ENCODE peak calls at places on chromosomes 12 and 14, in six cellular contexts. C, Q, I, G, L and U are unnamed samples.

GRCh38 chr12:95742586-95742985 is 48.0 kb downstream of the NTN4 start:
- DNase-seq in I (no peak), L (no peak), Q (no peak), G (no peak), C (no peak), U (no peak)

GRCh38 chr12:6947615-6948014 is 3.5 kb upstream of the PTPN6 start:
- DNase-seq in I (no peak), L (no peak), G (no peak), C (no peak), Q (no peak), U (no peak)

GRCh38 chr12:13141686-13142085 is 38.2 kb upstream of the GSG1 start:
- DNase-seq in L (no peak), I (no peak), Q (no peak), G (no peak), C (no peak), U (no peak)

GRCh38 chr14:26841361-26841760 is 243.5 kb upstream of the NOVA1 start:
- DNase-seq in L (no peak), G (peak; percentile 25), I (no peak), C (no peak), Q (no peak), U (no peak)

GRCh38 chr14:102486513-102487203 is 22.9 kb downstream of the ANKRD9 start:
- DNase-seq in Q (no peak), I (no peak), C (no peak), L (no peak), G (no peak), U (no peak)

GRCh38 chr12:15522574-15523187 is 200.4 kb downstream of the PTPRO start:
- DNase-seq in C (peak; percentile 56), G (peak; percentile 56), I (peak; percentile 6), Q (no peak), L (peak; percentile 54), U (no peak)

GRCh38 chr12:31203261-31203660 is 122.7 kb downstream of the SINHCAF start:
- DNase-seq in Q (no peak), L (no peak), G (no peak), C (no peak), I (no peak), U (no peak)

GRCh38 chr12:124392271-124392990 is 97.5 kb downstream of the RFLNA start:
- DNase-seq in Q (peak; percentile 36), G (peak; percentile 77), L (peak; percentile 92), I (no peak), C (peak; percentile 96), U (peak; percentile 62)

GRCh38 chr14:103428732-103429556 is 43.7 kb downstream of the MARK3 start:
- DNase-seq in L (no peak), C (no peak), I (no peak), G (no peak), Q (no peak), U (no peak)

GRCh38 chr12:29739279-29739991 is 44.3 kb downstream of the TMTC1 start:
- DNase-seq in L (no peak), C (no peak), I (no peak), G (peak; percentile 65), Q (no peak), U (no peak)

GRCh38 chr12:58925111-58925732 is 4.9 kb upstream of the LRIG3 start:
- DNase-seq in G (no peak), Q (no peak), L (no peak), I (no peak), C (no peak), U (no peak)

GRCh38 chr12:52521175-52521574 is 981 bp upstream of the KRT5 start:
- DNase-seq in L (no peak), G (no peak), I (no peak), C (no peak), Q (peak; percentile 1), U (no peak)

GRCh38 chr12:99767809-99768208 is 120.3 kb downstream of the GARIN6 start:
- DNase-seq in I (peak; percentile 3), L (peak; percentile 46), C (peak; percentile 41), Q (no peak), G (peak; percentile 36), U (no peak)

GRCh38 chr12:120702629-120703028 is 7.6 kb upstream of the UNC119B start:
- DNase-seq in L (no peak), I (no peak), G (no peak), Q (no peak), C (no peak), U (no peak)

GRCh38 chr12:117377758-117378157 is 16.3 kb upstream of the NOS1 start:
- DNase-seq in G (no peak), I (no peak), Q (no peak), C (no peak), L (peak; percentile 42), U (no peak)

GRCh38 chr12:57141249-57141648 is 6.2 kb downstream of the LRP1-AS start:
- DNase-seq in C (no peak), Q (no peak), I (no peak), G (no peak), L (no peak), U (no peak)

GRCh38 chr12:50112456-50113218 is 601 bp downstream of the COX14 start:
- DNase-seq in L (no peak), I (peak; percentile 26), Q (no peak), C (no peak), G (no peak), U (no peak)

GRCh38 chr14:104184911-104185499 is 46.6 kb downstream of the KIF26A start:
- DNase-seq in Q (peak; percentile 72), G (no peak), I (peak; percentile 52), C (no peak), L (peak; percentile 26), U (no peak)

GRCh38 chr14:76309572-76310551 is 66.1 kb upstream of the ESRRB start:
- DNase-seq in Q (no peak), L (no peak), I (no peak), C (no peak), G (no peak), U (no peak)

GRCh38 chr12:90058721-90059120 is 350.1 kb upstream of the ATP2B1 start:
- DNase-seq in C (no peak), G (peak; percentile 90), Q (no peak), I (peak; percentile 34), L (peak; percentile 53), U (no peak)

GRCh38 chr12:28258998-28259397 is 68.7 kb downstream of the CCDC91 start:
- DNase-seq in Q (no peak), G (peak; percentile 23), L (no peak), C (no peak), I (no peak), U (no peak)

GRCh38 chr12:26630546-26631027 is 202.4 kb downstream of the ITPR2 start:
- DNase-seq in I (peak; percentile 61), L (peak; percentile 18), Q (no peak), C (no peak), G (peak; percentile 92), U (peak; percentile 42)

GRCh38 chr14:73059326-73059725 is 992 bp downstream of the RBM25 start:
- DNase-seq in Q (no peak), L (peak; percentile 30), I (peak; percentile 68), G (peak; percentile 38), C (no peak), U (no peak)

GRCh38 chr12:50411051-50411660 is 10.5 kb downstream of the LARP4 start:
- DNase-seq in C (peak; percentile 39), Q (no peak), G (no peak), I (no peak), L (no peak), U (no peak)

GRCh38 chr12:76310110-76310509 is 38.1 kb downstream of the BBS10 start:
- DNase-seq in G (peak; percentile 55), Q (no peak), I (peak; percentile 38), L (peak; percentile 52), C (no peak), U (no peak)

GRCh38 chr12:95548539-95549391 is 2.5 kb downstream of the USP44 start:
- DNase-seq in L (peak; percentile 55), I (peak; percentile 62), C (no peak), G (no peak), Q (peak; percentile 76), U (peak; percentile 77)

GRCh38 chr12:70459786-70460185 is 93.7 kb downstream of the KCNMB4 start:
- DNase-seq in L (no peak), C (no peak), I (no peak), Q (no peak), G (no peak), U (no peak)

GRCh38 chr14:105536691-105537579 is 10.6 kb downstream of the TMEM121 start:
- DNase-seq in L (no peak), G (no peak), Q (no peak), I (no peak), C (no peak), U (no peak)

GRCh38 chr14:102775855-102776760 is 1.1 kb upstream of the TRAF3 start:
- DNase-seq in I (no peak), Q (no peak), C (peak; percentile 57), G (peak; percentile 64), L (peak; percentile 75), U (no peak)

GRCh38 chr14:88079624-88080023 is 74.7 kb downstream of the GPR65 start:
- DNase-seq in G (no peak), C (no peak), L (no peak), Q (no peak), I (no peak), U (no peak)

GRCh38 chr12:122865268-122866231 is 30.3 kb downstream of the HIP1R start:
- DNase-seq in I (no peak), C (peak; percentile 54), L (peak; percentile 64), Q (peak; percentile 62), G (no peak), U (peak; percentile 40)